ENCODE peak calls at places on chromosome 4, in five cellular contexts. A is A549, Y is H1, I is K562, L is HepG2. X is an unnamed sample.

GRCh38 chr4:36979494-36979893 is 265.0 kb upstream of the NWD2 start:
- DNase-seq in L (no peak), I (no peak), A (no peak), Y (no peak), X (no peak)

GRCh38 chr4:169644802-169645201 is 24.4 kb downstream of the CLCN3 start:
- DNase-seq in I (no peak), Y (no peak), L (no peak), A (no peak), X (no peak)

GRCh38 chr4:38190717-38191178 is 230.6 kb downstream of the PTTG2 start:
- DNase-seq in Y (no peak), A (no peak), L (no peak), I (no peak), X (peak)

GRCh38 chr4:176054942-176055341 is 10.7 kb upstream of the WDR17 start:
- DNase-seq in A (no peak), Y (no peak), I (no peak), L (no peak), X (no peak)

GRCh38 chr4:11355224-11355623 is 73.5 kb downstream of the HS3ST1 start:
- DNase-seq in L (no peak), I (no peak), A (no peak), Y (no peak), X (no peak)

GRCh38 chr4:31918891-31919290 is 1198.7 kb downstream of the PCDH7 start:
- DNase-seq in I (no peak), L (no peak), A (no peak), Y (no peak), X (no peak)

GRCh38 chr4:152961041-152961751 is 25.1 kb downstream of the FHDC1 start:
- DNase-seq in I (no peak), L (no peak), A (no peak), Y (no peak), X (peak)

GRCh38 chr4:23921447-23921845 is 31.6 kb upstream of the PPARGC1A start:
- DNase-seq in L (no peak), A (no peak), I (no peak), Y (no peak), X (no peak)

GRCh38 chr4:53043096-53043495 is 181.0 kb downstream of the RASL11B start:
- DNase-seq in Y (no peak), A (no peak), L (no peak), I (no peak), X (no peak)

GRCh38 chr4:10554694-10555093 is 97.5 kb upstream of the ZNF518B start:
- DNase-seq in L (peak), I (peak), Y (no peak), A (peak), X (peak)

GRCh38 chr4:15197005-15197404 is 194.7 kb downstream of the CPEB2 start:
- DNase-seq in A (peak), Y (no peak), L (peak), I (peak), X (peak)

GRCh38 chr4:137621056-137621455 is 88.8 kb upstream of the PCDH18 start:
- DNase-seq in L (no peak), I (no peak), A (no peak), Y (no peak), X (no peak)

GRCh38 chr4:184255361-184255760 is 37.7 kb upstream of the ENPP6 start:
- DNase-seq in Y (no peak), L (no peak), A (no peak), I (no peak), X (no peak)

GRCh38 chr4:145090370-145090769 is 7.6 kb downstream of the ANAPC10 start:
- DNase-seq in L (no peak), I (no peak), Y (no peak), A (no peak), X (no peak)

GRCh38 chr4:140719022-140719421 is 37.2 kb downstream of the TBC1D9 start:
- DNase-seq in Y (no peak), L (no peak), A (no peak), I (no peak), X (peak)

GRCh38 chr4:169266081-169266480 is 4.7 kb downstream of the SH3RF1 start:
- DNase-seq in Y (no peak), A (no peak), L (no peak), I (no peak), X (no peak)

GRCh38 chr4:8329560-8329858 is 60.0 kb downstream of the HTRA3 start:
- DNase-seq in Y (no peak), L (no peak), I (no peak), A (no peak), X (no peak)

GRCh38 chr4:15929555-15929954 is 9.0 kb downstream of the FGFBP1 start:
- DNase-seq in A (no peak), Y (no peak), L (no peak), I (no peak), X (no peak)

GRCh38 chr4:13611283-13611842 is 16.2 kb downstream of the BOD1L1 start:
- DNase-seq in L (no peak), Y (no peak), I (no peak), A (no peak), X (no peak)

GRCh38 chr4:56613101-56613862 is 67.8 kb downstream of the HOPX start:
- DNase-seq in L (peak), I (no peak), A (no peak), Y (no peak), X (peak)

GRCh38 chr4:8319061-8319460 is 49.5 kb downstream of the HTRA3 start:
- DNase-seq in L (no peak), I (no peak), A (no peak), Y (no peak), X (no peak)

GRCh38 chr4:102760645-102761477 is at the start of gene MANBA:
- DNase-seq in I (peak), Y (peak), L (peak), A (peak), X (peak)

GRCh38 chr4:158193171-158193749 is 17.0 kb upstream of the TMEM144 start:
- DNase-seq in Y (no peak), A (peak), I (peak), L (peak), X (peak)

GRCh38 chr4:153497091-153497531 is 31.0 kb downstream of the TMEM131L start:
- DNase-seq in Y (no peak), I (peak), A (no peak), L (peak), X (peak)

GRCh38 chr4:160233141-160233540 is 1130.3 kb downstream of the RAPGEF2 start:
- DNase-seq in Y (no peak), I (no peak), A (no peak), L (no peak), X (no peak)

GRCh38 chr4:74967324-74967723 is 34.4 kb downstream of the PARM1 start:
- DNase-seq in I (no peak), Y (no peak), A (no peak), L (no peak), X (no peak)

GRCh38 chr4:68927165-68927564 is 24.4 kb downstream of the UGT2A3 start:
- DNase-seq in A (no peak), Y (no peak), I (no peak), L (no peak), X (no peak)

GRCh38 chr4:94827481-94828110 is 69.8 kb downstream of the BMPR1B start:
- DNase-seq in I (peak), A (peak), Y (no peak), L (no peak), X (peak)

GRCh38 chr4:89511776-89512175 is 204.2 kb upstream of the GPRIN3 start:
- DNase-seq in A (no peak), I (no peak), Y (no peak), L (no peak), X (no peak)

GRCh38 chr4:110514889-110515479 is 39.0 kb downstream of the ENPEP start:
- DNase-seq in L (peak), Y (no peak), I (peak), A (no peak), X (peak)

GRCh38 chr4:149911995-149912394 is 96.4 kb upstream of the IQCM start:
- DNase-seq in L (no peak), Y (no peak), A (no peak), I (no peak), X (peak)

DNA sequence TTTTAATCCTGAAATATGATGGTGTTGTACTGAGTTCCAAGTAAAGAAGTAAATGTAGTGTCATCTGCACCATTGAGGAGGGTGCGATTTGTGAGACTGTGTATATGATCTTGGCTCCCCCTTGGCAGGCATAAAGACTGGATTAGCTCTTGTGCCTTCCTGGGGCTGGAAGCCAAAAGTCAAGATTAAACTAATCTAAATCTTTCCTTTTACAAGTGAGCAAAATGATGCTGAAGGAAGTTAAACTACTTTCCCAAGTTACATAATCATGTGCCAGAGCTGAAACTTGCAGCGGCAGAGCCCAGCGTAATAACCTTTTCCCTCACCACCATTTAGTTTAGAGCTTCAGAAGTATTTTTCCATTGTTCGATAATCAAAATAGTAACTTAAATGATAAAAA is 82.3 kb upstream of the ANK2 start:
- DNase-seq in L (no peak), I (no peak), Y (no peak), A (no peak), X (no peak)
- TF ChIP-seq POLR2A in L (no peak), I (no peak), Y (no peak), A (no peak), X (no peak)

GRCh38 chr4:521636-522330 is 22.8 kb downstream of the PIGG start:
- DNase-seq in A (no peak), L (no peak), Y (no peak), I (no peak), X (no peak)
- TF ChIP-seq JUN in A (no peak), L (no peak), Y (no peak), I (no peak), X (no peak)

GRCh38 chr4:139177049-139177887 is at the start of gene ELF2:
- DNase-seq in I (peak), L (peak), A (peak), Y (no peak), X (peak)
- TF ChIP-seq POLR2A in I (peak), L (no peak), A (no peak), Y (no peak), X (no peak)

DNA sequence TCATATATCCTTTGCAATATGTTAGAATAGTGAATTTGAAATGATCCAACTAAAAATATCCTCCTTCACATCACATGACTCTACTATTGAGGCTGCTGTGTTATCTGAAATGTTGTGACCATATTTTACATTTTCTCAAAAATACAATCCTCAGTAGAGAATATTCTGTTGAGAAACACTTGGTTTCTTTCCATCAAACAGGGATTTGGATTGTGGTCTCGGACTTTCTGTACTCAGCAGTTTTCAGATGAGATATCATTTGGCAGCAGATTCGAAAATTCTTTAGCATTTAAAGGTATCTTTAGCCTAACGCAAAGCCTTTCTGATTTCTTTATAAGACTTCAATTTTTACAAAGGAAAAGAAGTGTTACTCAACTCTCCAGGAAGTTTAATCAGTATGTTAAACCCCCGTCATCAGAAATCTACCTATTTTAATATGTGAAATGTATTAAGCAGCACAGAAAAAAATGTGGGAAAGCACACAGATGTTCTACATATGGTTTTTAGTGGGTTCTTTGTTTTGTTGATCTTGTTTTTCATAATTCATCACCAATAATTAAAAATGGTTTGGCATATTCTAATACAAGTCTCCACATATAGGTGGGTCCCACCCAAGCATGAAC is 55.4 kb upstream of the ANXA3 start:
- DNase-seq in A (no peak), I (no peak), Y (no peak), L (no peak), X (no peak)
- TF ChIP-seq JUN in A (no peak), I (no peak), Y (no peak), L (no peak), X (no peak)

DNA sequence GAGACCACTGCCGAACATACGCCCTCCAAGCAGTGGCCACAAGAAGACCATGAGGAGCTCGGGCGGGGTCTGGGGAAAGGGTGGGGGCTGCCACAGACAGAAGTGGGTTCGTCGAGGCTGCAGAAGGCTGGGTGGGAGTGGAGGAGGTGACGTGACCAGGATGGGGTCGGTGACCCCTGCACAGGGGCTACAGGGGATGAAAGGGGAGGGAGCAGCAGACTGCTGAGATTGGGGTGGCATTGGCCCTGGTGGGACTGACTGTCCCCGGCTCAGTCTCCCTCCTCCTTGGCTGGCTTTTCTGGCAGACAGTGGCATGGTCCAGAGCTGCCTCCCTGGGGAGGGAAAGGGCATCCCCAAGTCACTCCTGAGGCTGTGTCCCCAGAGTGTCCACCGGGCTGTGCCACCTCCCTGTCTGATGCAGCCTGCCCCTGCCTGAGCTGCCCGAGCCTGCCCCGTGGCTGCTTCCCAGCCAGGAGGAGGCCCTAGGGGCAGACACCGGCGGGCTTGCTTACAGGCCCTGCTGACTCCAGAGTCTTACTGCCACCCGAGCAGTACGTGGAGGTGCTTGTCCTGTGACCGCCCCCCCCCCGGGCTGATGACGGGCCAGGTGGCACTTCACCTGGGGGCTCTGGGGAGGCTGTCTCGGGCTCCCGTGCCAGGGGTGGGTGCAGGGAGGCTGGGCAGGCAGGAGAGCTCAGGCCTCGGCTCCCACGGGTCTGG is 7.2 kb downstream of the SH3BP2 start:
- DNase-seq in Y (no peak), I (no peak), A (no peak), L (no peak), X (no peak)
- TF ChIP-seq POLR2A in Y (no peak), I (no peak), A (no peak), L (no peak), X (no peak)

DNA sequence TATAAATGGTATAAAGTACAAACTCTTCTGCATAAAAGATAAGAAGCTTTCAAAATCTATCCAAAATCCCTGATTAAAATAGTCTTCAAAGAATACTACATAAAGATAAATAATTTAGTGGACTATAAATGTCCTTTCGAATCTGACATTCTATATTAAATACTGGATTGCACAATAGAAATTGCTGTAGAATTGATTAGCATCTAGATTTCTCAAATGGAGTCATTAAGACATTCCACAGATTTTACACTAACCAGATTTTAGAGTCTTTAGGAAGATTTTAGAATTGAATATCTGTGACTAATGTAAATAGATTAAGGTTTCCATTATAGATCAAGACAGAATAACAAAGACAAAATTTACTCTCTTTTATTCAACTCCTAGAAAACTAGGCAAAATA is 663.9 kb downstream of the STPG2 start:
- DNase-seq in L (no peak), I (no peak), Y (no peak), A (no peak), X (no peak)
- TF ChIP-seq JUN in L (no peak), I (no peak), Y (no peak), A (no peak), X (no peak)

DNA sequence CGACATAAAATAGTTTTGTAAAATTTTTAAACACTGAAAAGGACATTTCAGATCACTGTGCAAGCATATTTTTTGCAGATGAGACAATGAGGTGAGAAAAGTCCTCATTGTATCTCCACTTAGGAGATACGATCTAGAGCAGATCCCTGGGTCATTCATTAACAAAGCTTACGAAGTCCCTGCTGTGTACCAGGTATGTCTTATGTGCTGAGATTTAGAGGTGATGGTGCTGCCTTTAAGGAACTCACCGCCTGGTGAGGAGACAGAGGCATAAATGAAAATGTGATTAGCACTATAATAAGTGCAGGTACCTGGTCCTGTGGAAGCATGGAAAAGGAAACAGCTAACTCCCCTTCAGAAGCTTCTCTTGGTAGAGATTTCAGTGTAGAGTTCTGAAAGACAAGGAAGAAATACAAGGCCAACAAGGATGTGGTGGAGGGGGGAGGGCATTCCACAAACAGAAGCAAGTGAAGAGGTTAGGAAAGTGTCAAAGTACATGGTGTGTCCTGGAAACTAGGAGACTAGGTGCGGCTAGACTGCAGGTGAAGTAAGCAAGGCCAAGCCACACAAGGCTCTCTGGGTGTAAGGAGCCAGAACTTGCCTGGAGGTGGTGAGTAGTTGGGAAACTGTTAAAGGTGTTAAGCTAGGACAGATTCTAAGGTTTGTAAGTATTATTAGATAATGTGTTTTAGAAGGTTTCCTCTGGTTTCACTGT is 1.5 kb upstream of the NDNF start:
- DNase-seq in A (no peak), L (no peak), Y (no peak), I (no peak), X (no peak)
- TF ChIP-seq POLR2A in A (no peak), L (no peak), Y (no peak), I (no peak), X (no peak)

GRCh38 chr4:113760852-113761681 is 471 bp downstream of the CAMK2D start:
- DNase-seq in L (peak), Y (no peak), I (no peak), A (peak), X (peak)
- TF ChIP-seq JUN in L (no peak), Y (no peak), I (no peak), A (peak), X (no peak)

X was measured in endothelial cell of umbilical vein.